ENCODE peak calls at places on chromosomes 1 and 21, in six cellular contexts. One of them, this sample, is unnamed.

GRCh38 chr1:232826318-232826717 is 21.1 kb downstream of the MAP10 start:
- DNase-seq in heart left ventricle: no peak
- DNase-seq in A549: no peak
- DNase-seq in BJ: no peak
- DNase-seq in MV-4-11: no peak
- DNase-seq in activated CD8-positive, alpha-beta memory T cell treated with anti-CD3 and anti-CD28 coated beads for 48 hours: no peak
- DNase-seq in this sample: no peak

GRCh38 chr21:42781150-42781980 is 98.0 kb downstream of the WDR4 start:
- DNase-seq in heart left ventricle: no peak
- DNase-seq in A549: no peak
- DNase-seq in activated CD8-positive, alpha-beta memory T cell treated with anti-CD3 and anti-CD28 coated beads for 48 hours: no peak
- DNase-seq in BJ: no peak
- DNase-seq in MV-4-11: no peak
- DNase-seq in this sample: peak

GRCh38 chr1:109636201-109636952 is 16.7 kb downstream of the AMPD2 start:
- DNase-seq in BJ: no peak
- DNase-seq in heart left ventricle: peak
- DNase-seq in activated CD8-positive, alpha-beta memory T cell treated with anti-CD3 and anti-CD28 coated beads for 48 hours: no peak
- DNase-seq in A549: no peak
- DNase-seq in MV-4-11: peak
- DNase-seq in this sample: no peak

GRCh38 chr1:160641323-160642280 is 5.2 kb downstream of the SLAMF1 start:
- DNase-seq in BJ: no peak
- DNase-seq in A549: no peak
- DNase-seq in MV-4-11: peak
- DNase-seq in activated CD8-positive, alpha-beta memory T cell treated with anti-CD3 and anti-CD28 coated beads for 48 hours: no peak
- DNase-seq in heart left ventricle: no peak
- DNase-seq in this sample: no peak

GRCh38 chr21:29342394-29342957 is 43.8 kb downstream of the BACH1 start:
- DNase-seq in A549: peak
- DNase-seq in heart left ventricle: peak
- DNase-seq in activated CD8-positive, alpha-beta memory T cell treated with anti-CD3 and anti-CD28 coated beads for 48 hours: no peak
- DNase-seq in MV-4-11: peak
- DNase-seq in BJ: peak
- DNase-seq in this sample: no peak

GRCh38 chr1:87335175-87335992 is 6.7 kb downstream of the LMO4 start:
- DNase-seq in activated CD8-positive, alpha-beta memory T cell treated with anti-CD3 and anti-CD28 coated beads for 48 hours: peak
- DNase-seq in A549: peak
- DNase-seq in BJ: no peak
- DNase-seq in MV-4-11: peak
- DNase-seq in heart left ventricle: peak
- DNase-seq in this sample: peak

GRCh38 chr1:199700551-199700950 is 327.0 kb upstream of the NR5A2 start:
- DNase-seq in A549: no peak
- DNase-seq in BJ: no peak
- DNase-seq in activated CD8-positive, alpha-beta memory T cell treated with anti-CD3 and anti-CD28 coated beads for 48 hours: no peak
- DNase-seq in MV-4-11: no peak
- DNase-seq in heart left ventricle: no peak
- DNase-seq in this sample: no peak

GRCh38 chr1:44507490-44508396 is 102.7 kb downstream of the RNF220 start:
- DNase-seq in heart left ventricle: no peak
- DNase-seq in MV-4-11: no peak
- DNase-seq in BJ: no peak
- DNase-seq in A549: no peak
- DNase-seq in activated CD8-positive, alpha-beta memory T cell treated with anti-CD3 and anti-CD28 coated beads for 48 hours: no peak
- DNase-seq in this sample: peak

GRCh38 chr1:17538428-17539130 is 919 bp upstream of the ARHGEF10L start:
- DNase-seq in A549: no peak
- DNase-seq in heart left ventricle: no peak
- DNase-seq in activated CD8-positive, alpha-beta memory T cell treated with anti-CD3 and anti-CD28 coated beads for 48 hours: no peak
- DNase-seq in BJ: no peak
- DNase-seq in MV-4-11: no peak
- DNase-seq in this sample: no peak

GRCh38 chr1:81549588-81550127 is 251.1 kb upstream of the ADGRL2 start:
- DNase-seq in MV-4-11: peak
- DNase-seq in A549: peak
- DNase-seq in heart left ventricle: no peak
- DNase-seq in BJ: no peak
- DNase-seq in activated CD8-positive, alpha-beta memory T cell treated with anti-CD3 and anti-CD28 coated beads for 48 hours: no peak
- DNase-seq in this sample: no peak

GRCh38 chr1:45979074-45979777 is 153.2 kb downstream of the PIK3R3 start:
- DNase-seq in activated CD8-positive, alpha-beta memory T cell treated with anti-CD3 and anti-CD28 coated beads for 48 hours: no peak
- DNase-seq in MV-4-11: no peak
- DNase-seq in A549: peak
- DNase-seq in BJ: no peak
- DNase-seq in heart left ventricle: no peak
- DNase-seq in this sample: no peak

GRCh38 chr1:99589186-99589636 is 56.7 kb upstream of the PALMD start:
- DNase-seq in activated CD8-positive, alpha-beta memory T cell treated with anti-CD3 and anti-CD28 coated beads for 48 hours: no peak
- DNase-seq in BJ: no peak
- DNase-seq in A549: no peak
- DNase-seq in MV-4-11: no peak
- DNase-seq in heart left ventricle: no peak
- DNase-seq in this sample: no peak

GRCh38 chr1:199243423-199244061 is 604.7 kb downstream of the PTPRC start:
- DNase-seq in activated CD8-positive, alpha-beta memory T cell treated with anti-CD3 and anti-CD28 coated beads for 48 hours: peak
- DNase-seq in heart left ventricle: peak
- DNase-seq in BJ: no peak
- DNase-seq in MV-4-11: peak
- DNase-seq in A549: peak
- DNase-seq in this sample: no peak

GRCh38 chr1:205317311-205317917 is 4.1 kb downstream of the NUAK2 start:
- DNase-seq in A549: no peak
- DNase-seq in BJ: no peak
- DNase-seq in heart left ventricle: peak
- DNase-seq in MV-4-11: no peak
- DNase-seq in activated CD8-positive, alpha-beta memory T cell treated with anti-CD3 and anti-CD28 coated beads for 48 hours: no peak
- DNase-seq in this sample: peak

GRCh38 chr1:63674238-63674864 is 81.1 kb downstream of the PGM1 start:
- DNase-seq in BJ: no peak
- DNase-seq in activated CD8-positive, alpha-beta memory T cell treated with anti-CD3 and anti-CD28 coated beads for 48 hours: no peak
- DNase-seq in A549: peak
- DNase-seq in heart left ventricle: peak
- DNase-seq in MV-4-11: peak
- DNase-seq in this sample: no peak

GRCh38 chr1:47650205-47650604 is 212.4 kb downstream of the FOXD2 start:
- DNase-seq in heart left ventricle: no peak
- DNase-seq in activated CD8-positive, alpha-beta memory T cell treated with anti-CD3 and anti-CD28 coated beads for 48 hours: no peak
- DNase-seq in BJ: peak
- DNase-seq in A549: peak
- DNase-seq in MV-4-11: no peak
- DNase-seq in this sample: no peak

GRCh38 chr1:235932090-235932510 is 65.4 kb upstream of the LYST start:
- DNase-seq in activated CD8-positive, alpha-beta memory T cell treated with anti-CD3 and anti-CD28 coated beads for 48 hours: no peak
- DNase-seq in A549: no peak
- DNase-seq in heart left ventricle: no peak
- DNase-seq in BJ: no peak
- DNase-seq in MV-4-11: peak
- DNase-seq in this sample: no peak

GRCh38 chr1:229848762-229849677 is 218.0 kb upstream of the GALNT2 start:
- DNase-seq in BJ: no peak
- DNase-seq in MV-4-11: peak
- DNase-seq in activated CD8-positive, alpha-beta memory T cell treated with anti-CD3 and anti-CD28 coated beads for 48 hours: no peak
- DNase-seq in A549: peak
- DNase-seq in heart left ventricle: no peak
- DNase-seq in this sample: no peak